ENCODE peak calls at places on chromosomes 11 and 22, in eight cellular contexts. H is naive thymus-derived CD4-positive, alpha-beta T cell; M is dorsolateral prefrontal cortex; T is neural progenitor cell; E is CD8-positive, alpha-beta memory T cell; P is heart right ventricle; X is RWPE2; D is GM23338. S is an unnamed sample.
A peak's percentile ranks its signal among the peaks of the same experiment; 100 is the strongest.

GRCh38 chr22:49979587-49980264 is 19.2 kb downstream of the PIM3 start:
- DNase-seq in T (peak; percentile 73), X (no peak), E (no peak), D (peak; percentile 83), M (peak; percentile 14), P (no peak), H (no peak), S (peak; percentile 47)

GRCh38 chr11:76151561-76152085 is 54.7 kb downstream of the WNT11 start:
- DNase-seq in E (no peak), M (no peak), D (no peak), T (no peak), H (no peak), X (no peak), P (no peak), S (no peak)

GRCh38 chr11:10628506-10629236 is 60.2 kb upstream of the LYVE1 start:
- DNase-seq in P (no peak), E (no peak), X (no peak), M (no peak), H (no peak), T (no peak), D (no peak), S (no peak)

GRCh38 chr11:84541711-84542340 is 1085.3 kb downstream of the DLG2 start:
- DNase-seq in H (no peak), X (no peak), P (no peak), M (no peak), T (no peak), D (no peak), E (no peak), S (no peak)

GRCh38 chr11:117210620-117211019 is 11.4 kb downstream of the TAGLN start:
- DNase-seq in D (no peak), P (no peak), E (no peak), H (no peak), T (no peak), M (no peak), X (no peak), S (no peak)

GRCh38 chr22:47192106-47192650 is 429.7 kb downstream of the TBC1D22A start:
- DNase-seq in D (no peak), E (no peak), H (no peak), P (peak; percentile 3), M (peak; percentile 31), T (no peak), X (peak; percentile 67), S (no peak)

GRCh38 chr11:63769044-63769718 is 606 bp upstream of the ZFTA start:
- DNase-seq in D (peak; percentile 55), P (peak; percentile 24), T (peak; percentile 61), X (peak; percentile 60), E (peak; percentile 35), H (no peak), M (no peak), S (peak; percentile 52)

GRCh38 chr11:112525270-112525669 is 264.6 kb upstream of the PLET1 start:
- DNase-seq in P (peak; percentile 7), H (no peak), D (no peak), X (no peak), M (no peak), E (no peak), T (no peak), S (peak; percentile 19)

GRCh38 chr11:24636291-24636629 is 139.4 kb downstream of the LUZP2 start:
- DNase-seq in H (no peak), T (no peak), P (no peak), E (no peak), M (no peak), D (no peak), X (no peak), S (no peak)

GRCh38 chr11:24637520-24637919 is 140.7 kb downstream of the LUZP2 start:
- DNase-seq in H (no peak), M (no peak), D (peak; percentile 12), P (no peak), E (no peak), T (no peak), X (no peak), S (no peak)

GRCh38 chr11:24634606-24635160 is 137.8 kb downstream of the LUZP2 start:
- DNase-seq in D (no peak), H (no peak), M (no peak), E (no peak), T (no peak), X (no peak), P (no peak), S (no peak)

GRCh38 chr11:24635588-24636290 is 138.9 kb downstream of the LUZP2 start:
- DNase-seq in H (no peak), X (no peak), E (no peak), M (no peak), D (peak; percentile 13), P (no peak), T (no peak), S (no peak)
- H3K27ac ChIP-seq in H (no peak overlapping the region), X (no peak overlapping the region), E (no peak overlapping the region), M (no peak overlapping the region), D (no peak overlapping the region), P (no peak overlapping the region), T (no peak overlapping the region), S (no peak overlapping the region)

DNA sequence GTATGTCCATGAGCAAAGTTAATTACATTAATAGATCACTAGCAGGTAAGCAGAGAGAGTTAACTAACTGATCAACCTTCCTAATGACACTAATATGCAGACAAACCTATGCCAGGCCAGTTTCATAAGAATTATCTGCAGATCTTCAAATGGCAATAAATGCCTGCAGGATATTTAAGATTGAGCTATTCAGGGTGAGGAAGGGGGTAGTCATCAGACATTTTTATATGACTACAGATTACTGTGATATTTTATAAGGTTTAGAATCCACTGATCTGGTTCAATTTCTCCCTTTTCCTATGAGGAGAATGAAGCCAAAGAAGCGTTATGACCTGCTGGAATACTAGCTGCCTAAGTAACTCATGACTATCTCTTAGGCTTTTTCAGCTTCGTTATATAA is 30.2 kb downstream of the CARD18 start:
- DNase-seq in T (no peak), X (no peak), M (no peak), P (no peak), E (no peak), D (no peak), H (no peak), S (no peak)
- H3K27ac ChIP-seq in T (no peak overlapping the region), X (no peak overlapping the region), M (no peak overlapping the region), P (no peak overlapping the region), E (no peak overlapping the region), D (no peak overlapping the region), H (no peak overlapping the region), S (no peak overlapping the region)

GRCh38 chr11:48062649-48063048 is 82.3 kb downstream of the PTPRJ start:
- DNase-seq in H (no peak), P (no peak), E (no peak), T (no peak), M (no peak), X (no peak), D (no peak), S (no peak)

GRCh38 chr11:48058777-48059176 is 78.4 kb downstream of the PTPRJ start:
- DNase-seq in X (no peak), M (no peak), T (no peak), H (no peak), E (no peak), D (no peak), P (no peak), S (no peak)

GRCh38 chr11:48066881-48067800 is 86.8 kb downstream of the PTPRJ start:
- DNase-seq in E (no peak), H (no peak), T (peak; percentile 67), X (no peak), D (no peak), M (no peak), P (no peak), S (no peak)

GRCh38 chr11:48064306-48064705 is 83.9 kb downstream of the PTPRJ start:
- DNase-seq in E (no peak), X (no peak), M (no peak), D (no peak), T (no peak), H (no peak), P (no peak), S (no peak)

DNA sequence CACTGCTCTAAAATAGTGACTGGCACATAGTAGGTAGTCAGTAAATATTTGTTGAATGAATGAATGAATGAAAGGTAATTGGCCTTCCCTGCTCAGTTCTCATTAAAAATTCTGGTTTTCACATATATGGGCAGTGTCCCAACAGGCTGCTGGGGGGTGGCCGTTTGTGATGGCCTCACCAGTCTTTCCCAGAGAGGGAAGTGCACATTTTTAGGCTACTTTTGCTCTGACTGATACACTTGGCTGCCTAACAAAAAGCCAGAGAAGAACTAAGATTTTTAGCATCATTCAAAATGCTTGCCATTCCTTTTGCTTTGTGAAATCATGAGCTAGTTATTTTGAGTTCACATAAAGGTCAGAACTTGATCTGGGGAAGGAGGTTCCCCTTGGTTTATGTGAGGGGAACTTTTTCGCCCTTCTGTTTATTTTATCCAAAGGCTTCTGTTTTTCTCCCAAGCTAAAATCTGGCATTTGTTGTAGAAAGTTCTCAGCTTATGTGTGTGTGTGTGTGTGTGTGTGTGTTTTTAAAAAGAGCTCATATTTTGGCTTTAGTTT is 83.1 kb downstream of the PTPRJ start:
- DNase-seq in E (no peak), H (no peak), T (no peak), M (no peak), D (no peak), P (peak; percentile 24), X (no peak), S (no peak)
- H3K27ac ChIP-seq in E (no peak overlapping the region), H (no peak overlapping the region), T (no peak overlapping the region), M (no peak overlapping the region), D (no peak overlapping the region), P (peak overlapping the region; percentile 25), X (peak overlapping the region; percentile 32), S (peak overlapping the region; percentile 50)

GRCh38 chr11:2389344-2390026 is 11.1 kb upstream of the TSSC4 start:
- DNase-seq in H (no peak), T (no peak), X (no peak), E (no peak), P (no peak), D (no peak), M (no peak), S (no peak)

GRCh38 chr11:2390871-2391662 is 9.5 kb upstream of the TSSC4 start:
- DNase-seq in D (no peak), H (no peak), M (no peak), X (no peak), T (peak; percentile 41), E (no peak), P (no peak), S (no peak)

GRCh38 chr11:2391663-2391975 is 8.9 kb upstream of the TSSC4 start:
- DNase-seq in P (no peak), D (no peak), M (no peak), T (no peak), X (no peak), E (no peak), H (no peak), S (no peak)

GRCh38 chr11:2388431-2389024 is 11.4 kb downstream of the CD81 start:
- DNase-seq in D (no peak), T (no peak), P (no peak), H (no peak), E (no peak), X (no peak), M (no peak), S (no peak)

DNA sequence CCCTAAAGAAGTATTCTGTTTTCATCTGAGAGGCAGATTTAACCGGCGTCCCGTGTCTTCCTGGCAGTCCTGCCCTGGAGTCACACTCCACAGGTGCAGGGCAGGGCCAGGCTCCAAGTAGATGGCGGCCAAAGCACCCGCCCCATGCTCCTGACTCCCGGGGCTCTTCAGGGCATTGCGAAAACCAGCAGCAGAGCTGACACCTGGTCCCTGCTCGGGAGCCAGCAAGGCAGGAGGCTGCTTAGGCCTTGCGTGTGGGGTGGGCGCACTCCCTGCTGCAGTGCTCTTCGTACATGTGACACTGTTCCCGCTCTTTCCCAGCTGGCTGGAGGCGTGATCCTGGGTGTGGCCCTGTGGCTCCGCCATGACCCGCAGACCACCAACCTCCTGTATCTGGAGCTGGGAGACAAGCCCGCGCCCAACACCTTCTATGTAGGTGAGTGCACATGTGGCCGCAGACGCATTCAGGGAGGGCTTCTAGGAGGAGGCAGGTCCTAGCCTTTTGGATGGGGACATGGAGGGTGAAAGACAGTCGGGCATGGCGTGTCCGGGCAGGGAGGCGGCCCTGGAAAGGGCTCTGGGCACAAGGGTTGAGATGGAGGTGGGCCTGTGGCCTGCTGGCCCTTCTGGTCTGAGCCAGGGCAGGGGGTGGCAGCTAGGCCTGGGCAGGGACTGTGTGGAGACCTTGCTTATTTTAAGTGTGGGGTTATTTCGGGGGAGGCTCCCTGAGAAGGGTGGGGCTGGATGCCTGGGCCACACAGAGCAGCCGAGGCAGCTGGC is 10.3 kb upstream of the TSSC4 start:
- DNase-seq in P (no peak), M (no peak), H (no peak), X (no peak), E (no peak), D (no peak), T (no peak), S (peak; percentile 50)
- H3K27ac ChIP-seq in P (peak overlapping the region; percentile 26), M (no peak overlapping the region), H (no peak overlapping the region), X (peak overlapping the region; percentile 8), E (no peak overlapping the region), D (no peak overlapping the region), T (no peak overlapping the region), S (peak overlapping the region; percentile 81)